ENCODE peak calls at places on chromosome 1, in eight cellular contexts. U is pancreas, G is epithelial cell of esophagus, D is psoas muscle, W is left ventricle myocardium inferior, O is brain microvascular endothelial cell, S is upper lobe of right lung, X is BE2C. L is an unnamed sample.

GRCh38 chr1:50959913-50960844 is at the start of gene FAF1:
- DNase-seq in O (peak), W (peak), X (peak), S (peak), D (peak), G (peak), U (peak), L (peak)

GRCh38 chr1:65317866-65318653 is 8.7 kb downstream of the DNAJC6 start:
- DNase-seq in G (no peak), O (no peak), S (no peak), U (no peak), W (no peak), D (no peak), X (peak), L (peak)

GRCh38 chr1:32889731-32890278 is 3.5 kb downstream of the HPCA start:
- DNase-seq in D (no peak), X (no peak), S (no peak), U (no peak), O (no peak), G (no peak), W (no peak), L (no peak)

GRCh38 chr1:152836881-152837280 is 5.8 kb upstream of the LCE6A start:
- DNase-seq in S (no peak), W (no peak), G (no peak), D (no peak), X (no peak), U (no peak), O (no peak), L (no peak)

GRCh38 chr1:3498246-3498930 is 43.9 kb downstream of the ARHGEF16 start:
- DNase-seq in S (no peak), W (no peak), U (no peak), O (no peak), D (no peak), G (no peak), X (no peak), L (no peak)

GRCh38 chr1:99601709-99602403 is 44.1 kb upstream of the PALMD start:
- DNase-seq in W (no peak), X (no peak), G (no peak), D (no peak), U (no peak), S (no peak), O (no peak), L (no peak)

GRCh38 chr1:206866062-206866461 is 639 bp downstream of the IL20 start:
- DNase-seq in W (no peak), O (no peak), D (no peak), X (no peak), U (no peak), G (peak), S (no peak), L (no peak)

GRCh38 chr1:35049116-35049515 is 17.4 kb upstream of the ZMYM6 start:
- DNase-seq in X (no peak), O (no peak), S (no peak), W (no peak), G (no peak), U (no peak), D (no peak), L (no peak)

GRCh38 chr1:27403065-27403726 is 10.8 kb downstream of the GPR3 start:
- DNase-seq in W (peak), S (peak), U (no peak), D (peak), G (peak), O (no peak), X (peak), L (no peak)

GRCh38 chr1:55214903-55215193 is 316 bp downstream of the USP24 start:
- DNase-seq in U (peak), O (peak), X (peak), W (peak), G (no peak), D (peak), S (peak), L (peak)

GRCh38 chr1:74549947-74550346 is 37.5 kb upstream of the LRRC53 start:
- DNase-seq in O (no peak), W (no peak), G (no peak), D (no peak), X (no peak), S (no peak), U (no peak), L (no peak)

GRCh38 chr1:236659792-236660587 is 26.3 kb upstream of the ACTN2 start:
- DNase-seq in X (no peak), S (no peak), D (no peak), W (no peak), O (no peak), U (no peak), G (no peak), L (no peak)

GRCh38 chr1:219621047-219621786 is 8.3 kb upstream of the ZC3H11B start:
- DNase-seq in S (no peak), U (peak), D (no peak), G (no peak), X (no peak), O (no peak), W (no peak), L (no peak)

GRCh38 chr1:23475641-23476040 is 8.3 kb downstream of the ASAP3 start:
- DNase-seq in X (no peak), W (no peak), D (no peak), S (no peak), O (no peak), G (no peak), U (no peak), L (no peak)

GRCh38 chr1:224774378-224774777 is 155.1 kb upstream of the DNAH14 start:
- DNase-seq in X (peak), O (no peak), U (no peak), D (no peak), S (no peak), W (no peak), G (no peak), L (no peak)
- TF ChIP-seq CTCF in X (peak), O (peak), U (no peak), D (no peak), S (peak), W (no peak), G (peak), L (no peak)

DNA sequence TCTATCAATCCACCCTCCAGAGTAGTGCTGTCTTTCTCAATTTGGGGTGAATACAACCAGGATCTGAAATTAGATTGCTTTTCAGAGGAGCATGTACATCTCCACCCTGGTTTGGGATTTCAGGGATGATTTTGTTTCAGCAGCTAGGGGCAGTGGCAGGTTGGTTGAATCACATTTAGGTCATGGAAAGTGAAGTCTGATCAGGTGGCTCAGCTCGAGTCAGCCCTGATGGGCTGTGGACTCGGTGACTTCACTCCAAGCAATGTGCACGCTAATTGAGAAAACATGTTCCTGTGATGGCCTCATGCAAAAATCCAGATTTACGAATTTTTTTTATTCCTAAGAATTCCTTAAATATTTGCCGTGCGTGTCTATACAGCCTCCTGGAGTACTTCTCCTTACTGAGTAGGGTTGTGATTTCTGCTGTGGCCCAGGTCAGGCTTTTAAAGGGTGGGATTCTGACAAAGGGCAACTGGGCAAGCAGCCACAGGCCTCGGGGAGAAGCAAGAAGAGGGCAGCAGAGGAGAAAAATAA is 7.5 kb downstream of the NGF start:
- DNase-seq in U (no peak), G (peak), O (peak), D (no peak), X (no peak), S (no peak), W (no peak), L (no peak)
- TF ChIP-seq CTCF in U (no peak), G (peak), O (peak), D (no peak), X (no peak), S (no peak), W (no peak), L (no peak)

GRCh38 chr1:156489166-156489934 is 11.2 kb downstream of the MEF2D start:
- DNase-seq in O (no peak), G (no peak), X (peak), S (no peak), U (no peak), W (peak), D (peak), L (peak)
- TF ChIP-seq CTCF in O (peak), G (no peak), X (peak), S (peak), U (no peak), W (peak), D (peak), L (peak)

GRCh38 chr1:204568576-204569206 is 52.5 kb downstream of the MDM4 start:
- DNase-seq in S (no peak), D (no peak), O (no peak), X (no peak), W (no peak), G (no peak), U (no peak), L (no peak)
- TF ChIP-seq CTCF in S (no peak), D (no peak), O (no peak), X (no peak), W (no peak), G (no peak), U (no peak), L (no peak)

DNA sequence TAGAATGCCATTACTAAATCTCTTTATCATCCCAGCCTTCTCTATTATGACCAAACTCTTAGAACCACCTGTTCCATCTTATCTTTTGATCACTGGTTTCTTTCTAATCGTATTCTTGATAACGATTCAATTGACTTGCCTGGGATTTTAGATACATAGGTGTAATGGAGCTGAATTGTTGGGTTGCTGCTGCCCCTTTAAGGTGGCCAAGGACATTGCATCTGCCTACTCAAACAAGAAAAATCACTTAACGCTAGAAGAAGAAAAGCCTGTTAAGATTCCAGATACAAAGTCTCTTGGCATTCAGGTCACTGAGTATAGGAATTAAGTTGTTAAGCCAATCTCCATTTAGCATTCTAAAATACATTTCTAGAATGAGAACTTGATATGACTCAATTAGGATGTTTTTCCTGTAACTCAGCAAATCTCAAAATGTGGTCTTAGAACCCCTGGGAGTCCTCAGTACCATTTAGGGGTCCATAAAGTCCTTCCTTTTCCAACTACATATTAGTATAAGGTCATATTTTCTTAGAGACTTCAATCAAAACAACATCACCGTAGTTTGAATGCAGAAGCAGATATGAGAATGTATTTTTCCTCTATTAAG is 12.4 kb downstream of the NEXN start:
- DNase-seq in D (no peak), W (no peak), O (peak), S (no peak), X (peak), U (peak), G (peak), L (no peak)
- TF ChIP-seq CTCF in D (peak), W (peak), O (peak), S (peak), X (peak), U (peak), G (peak), L (peak)

DNA sequence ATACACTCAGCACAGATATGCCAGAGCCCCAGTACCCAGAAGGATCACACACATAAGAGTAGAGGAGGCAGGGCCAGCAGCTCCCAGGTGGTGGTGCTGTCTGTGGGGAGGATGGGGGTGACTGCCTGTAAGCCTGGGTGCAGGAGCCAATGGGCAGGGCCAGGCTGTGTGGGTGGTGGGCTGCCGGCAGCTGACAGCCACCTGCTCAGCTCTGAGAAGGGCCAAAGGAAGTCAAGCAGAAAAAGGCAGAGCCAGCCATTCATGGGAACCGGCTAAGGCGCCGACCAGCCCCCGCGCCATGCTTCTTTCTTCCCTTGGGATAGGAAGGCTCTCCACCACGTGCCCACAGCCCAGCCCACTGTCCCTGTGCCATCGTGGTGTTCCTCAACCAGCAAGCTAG is 14.1 kb downstream of the PIK3C2B start:
- DNase-seq in O (no peak), U (no peak), S (no peak), D (no peak), W (no peak), G (no peak), X (peak), L (no peak)
- TF ChIP-seq CTCF in O (no peak), U (no peak), S (no peak), D (no peak), W (no peak), G (no peak), X (no peak), L (no peak)

GRCh38 chr1:6580588-6581270 is 935 bp downstream of the ZBTB48 start:
- DNase-seq in X (no peak), O (no peak), S (peak), G (no peak), D (peak), W (no peak), U (no peak), L (no peak)
- TF ChIP-seq CTCF in X (no peak), O (peak), S (no peak), G (peak), D (peak), W (no peak), U (no peak), L (no peak)

DNA sequence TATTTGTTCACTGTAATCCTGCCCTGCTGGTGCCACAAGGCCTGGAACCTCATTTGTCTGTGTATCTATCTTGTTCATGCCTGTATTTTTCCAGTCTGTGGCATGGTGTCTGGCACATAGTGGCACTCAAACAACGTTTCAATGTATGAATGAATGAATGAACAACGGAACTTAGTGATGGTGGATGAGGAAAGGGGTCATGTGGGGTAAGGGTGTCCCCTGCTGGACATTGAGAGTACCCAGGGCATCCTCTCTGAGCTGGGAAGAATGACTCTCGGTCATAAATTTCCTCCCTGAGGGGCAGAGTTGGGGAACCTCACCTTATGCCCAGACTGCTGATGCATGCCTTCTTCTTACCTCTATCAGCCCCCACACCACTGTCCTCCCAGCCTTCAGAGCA is 18.9 kb upstream of the ZNF683 start:
- DNase-seq in D (no peak), U (no peak), X (no peak), G (peak), O (peak), W (no peak), S (no peak), L (no peak)
- TF ChIP-seq CTCF in D (no peak), U (no peak), X (peak), G (peak), O (peak), W (no peak), S (peak), L (no peak)